ENCODE peak calls at places on chromosome 9, in ten cellular contexts. X, F, S, P, N, J, O, V, C and G are unnamed samples.

GRCh38 chr9:135098400-135099105 is 11.1 kb downstream of the OLFM1 start:
- DNase-seq in F (no peak), X (no peak), P (no peak), S (peak), C (peak), J (no peak), V (no peak), N (no peak), O (peak), G (no peak)

GRCh38 chr9:128091571-128091970 is 23.5 kb downstream of the SLC25A25 start:
- DNase-seq in X (no peak), C (no peak), V (no peak), S (no peak), P (no peak), F (no peak), J (no peak), O (no peak), N (peak), G (no peak)

GRCh38 chr9:136484153-136485048 is 1.6 kb upstream of the SEC16A start:
- DNase-seq in P (peak), S (no peak), X (peak), O (no peak), J (peak), F (peak), C (peak), V (no peak), N (no peak), G (no peak)

GRCh38 chr9:97367729-97368128 is 44.2 kb upstream of the TDRD7 start:
- DNase-seq in O (no peak), N (no peak), S (no peak), C (no peak), X (no peak), P (no peak), F (peak), J (no peak), V (no peak), G (no peak)

GRCh38 chr9:123049589-123050222 is 16.2 kb downstream of the GPR21 start:
- DNase-seq in C (no peak), J (no peak), S (no peak), X (no peak), F (no peak), V (no peak), P (no peak), O (peak), N (no peak), G (peak)

GRCh38 chr9:86634501-86634900 is 280.3 kb upstream of the TUT7 start:
- DNase-seq in O (no peak), S (no peak), P (no peak), X (no peak), F (no peak), N (no peak), V (no peak), J (no peak), C (no peak), G (no peak)

GRCh38 chr9:89661956-89662717 is 57.3 kb downstream of the GADD45G start:
- DNase-seq in F (no peak), N (peak), S (peak), V (no peak), J (peak), X (no peak), O (peak), C (peak), P (no peak), G (peak)

GRCh38 chr9:87292449-87293191 is 205.0 kb upstream of the DAPK1 start:
- DNase-seq in V (no peak), O (no peak), X (no peak), F (no peak), J (no peak), N (no peak), P (no peak), S (no peak), C (no peak), G (no peak)

GRCh38 chr9:72441296-72442211 is 76.5 kb upstream of the ZFAND5 start:
- DNase-seq in O (no peak), C (no peak), F (no peak), X (no peak), V (no peak), N (no peak), S (peak), J (peak), P (no peak), G (no peak)

GRCh38 chr9:7936201-7936600 is 136.6 kb upstream of the DMAC1 start:
- DNase-seq in X (no peak), J (no peak), O (no peak), C (no peak), F (no peak), P (no peak), S (no peak), N (no peak), V (no peak), G (no peak)

GRCh38 chr9:126790561-126790960 is 14.3 kb upstream of the ZBTB43 start:
- DNase-seq in P (no peak), S (no peak), V (no peak), O (no peak), J (no peak), N (no peak), C (no peak), F (no peak), X (no peak), G (no peak)

GRCh38 chr9:70998962-70999361 is 122.5 kb downstream of the TRPM3 start:
- DNase-seq in P (no peak), C (no peak), S (peak), V (no peak), J (no peak), N (no peak), X (no peak), O (no peak), F (no peak), G (no peak)

GRCh38 chr9:72145733-72146132 is 3.5 kb upstream of the GDA start:
- DNase-seq in O (no peak), N (no peak), J (no peak), F (no peak), V (no peak), X (no peak), C (no peak), S (no peak), P (no peak), G (no peak)

GRCh38 chr9:118009585-118009984 is 305.4 kb downstream of the TLR4 start:
- DNase-seq in S (no peak), C (no peak), J (peak), P (no peak), O (no peak), F (no peak), V (no peak), N (no peak), X (no peak), G (peak)

GRCh38 chr9:132147331-132147730 is 14.5 kb upstream of the NTNG2 start:
- DNase-seq in J (no peak), X (no peak), S (no peak), N (no peak), C (no peak), O (no peak), F (no peak), P (no peak), V (no peak), G (no peak)

GRCh38 chr9:129624168-129624759 is 1.7 kb upstream of the NTMT1 start:
- DNase-seq in X (peak), O (peak), V (no peak), N (peak), C (no peak), J (no peak), F (no peak), S (peak), P (peak), G (no peak)

GRCh38 chr9:78692871-78693270 is 395.9 kb downstream of the PSAT1 start:
- DNase-seq in J (no peak), N (no peak), C (no peak), V (no peak), O (no peak), P (no peak), X (no peak), S (peak), F (no peak), G (no peak)

GRCh38 chr9:88905506-88905905 is 85.8 kb upstream of the S1PR3 start:
- DNase-seq in F (no peak), S (no peak), P (no peak), O (no peak), V (no peak), J (no peak), X (no peak), C (no peak), N (no peak), G (no peak)

GRCh38 chr9:101418518-101419111 is 17.0 kb downstream of the ALDOB start:
- DNase-seq in P (no peak), V (no peak), N (no peak), X (no peak), O (no peak), F (no peak), C (no peak), S (no peak), J (no peak), G (no peak)

GRCh38 chr9:113468716-113469448 is 5.4 kb downstream of the RGS3 start:
- DNase-seq in N (peak), F (no peak), J (peak), P (no peak), O (no peak), X (no peak), V (no peak), S (no peak), C (no peak), G (no peak)